ENCODE peak calls at places on chromosome 11, in nine cellular contexts. T, I, C, F, D, K, U, G and A are unnamed samples.

GRCh38 chr11:28490763-28491382 is 382.7 kb downstream of the METTL15 start:
- DNase-seq in I (peak; percentile 20), T (peak; percentile 21), C (no peak), D (no peak), F (no peak), U (no peak), G (no peak), K (no peak), A (no peak)

GRCh38 chr11:104380358-104380757 is 216.4 kb upstream of the PDGFD start:
- DNase-seq in G (no peak), D (no peak), F (no peak), I (no peak), T (peak; percentile 12), C (no peak), K (no peak), U (no peak), A (no peak)

GRCh38 chr11:19251577-19251976 is 10.8 kb upstream of the E2F8 start:
- DNase-seq in I (no peak), G (no peak), D (no peak), C (no peak), U (no peak), T (no peak), F (no peak), K (no peak), A (no peak)

GRCh38 chr11:84722583-84723108 is 904.5 kb downstream of the DLG2 start:
- DNase-seq in I (peak; percentile 0), C (no peak), G (peak; percentile 19), D (no peak), F (peak; percentile 41), K (no peak), U (no peak), T (no peak), A (no peak)

GRCh38 chr11:134781335-134781970 is 369.4 kb upstream of the B3GAT1 start:
- DNase-seq in T (no peak), I (no peak), F (no peak), D (no peak), C (no peak), U (no peak), K (no peak), G (no peak), A (no peak)

GRCh38 chr11:78429667-78430066 is 12.0 kb upstream of the GAB2 start:
- DNase-seq in K (no peak), F (no peak), C (no peak), D (no peak), U (no peak), G (no peak), I (no peak), T (no peak), A (no peak)

GRCh38 chr11:26827567-26828037 is 105.7 kb upstream of the SLC5A12 start:
- DNase-seq in D (no peak), T (peak; percentile 86), U (no peak), I (no peak), F (no peak), G (no peak), C (no peak), K (peak; percentile 42), A (no peak)

GRCh38 chr11:46480166-46480726 is 88.7 kb upstream of the CHRM4 start:
- DNase-seq in C (no peak), F (no peak), D (no peak), I (no peak), K (no peak), U (no peak), G (no peak), T (no peak), A (no peak)

GRCh38 chr11:2569731-2570210 is 125.0 kb downstream of the KCNQ1 start:
- DNase-seq in D (no peak), U (no peak), G (no peak), C (no peak), I (no peak), F (no peak), K (no peak), T (no peak), A (no peak)

GRCh38 chr11:121326230-121326629 is 33.7 kb downstream of the SC5D start:
- DNase-seq in D (no peak), G (no peak), U (no peak), K (no peak), F (no peak), I (no peak), T (no peak), C (no peak), A (no peak)

GRCh38 chr11:111922803-111923202 is 4.1 kb downstream of the C11orf52 start:
- DNase-seq in K (peak; percentile 75), D (no peak), F (no peak), U (no peak), T (peak; percentile 89), I (peak; percentile 89), G (no peak), C (peak; percentile 50), A (no peak)